ENCODE peak calls at places on chromosomes 11 and 22, in seven cellular contexts. One of them, this sample, is unnamed.

GRCh38 chr11:92166335-92166734 is 58.3 kb upstream of the FAT3 start:
- DNase-seq in cardiac muscle cell: no peak
- DNase-seq in neural crest cell: no peak
- DNase-seq in Calu3: no peak
- DNase-seq in fibroblast of pulmonary artery: no peak
- DNase-seq in endothelial cell of umbilical vein: no peak
- DNase-seq in AG09309: no peak
- DNase-seq in this sample: no peak

GRCh38 chr11:8765294-8765693 is 82.7 kb downstream of the RPL27A start:
- DNase-seq in cardiac muscle cell: no peak
- DNase-seq in neural crest cell: no peak
- DNase-seq in Calu3: no peak
- DNase-seq in fibroblast of pulmonary artery: peak
- DNase-seq in endothelial cell of umbilical vein: peak
- DNase-seq in AG09309: no peak
- DNase-seq in this sample: no peak

GRCh38 chr11:15166204-15166603 is 51.5 kb downstream of the INSC start:
- DNase-seq in cardiac muscle cell: no peak
- DNase-seq in neural crest cell: no peak
- DNase-seq in Calu3: no peak
- DNase-seq in fibroblast of pulmonary artery: no peak
- DNase-seq in endothelial cell of umbilical vein: no peak
- DNase-seq in AG09309: no peak
- DNase-seq in this sample: no peak

GRCh38 chr11:27356624-27357222 is 6.3 kb downstream of the CCDC34 start:
- DNase-seq in cardiac muscle cell: no peak
- DNase-seq in neural crest cell: no peak
- DNase-seq in Calu3: no peak
- DNase-seq in fibroblast of pulmonary artery: no peak
- DNase-seq in endothelial cell of umbilical vein: no peak
- DNase-seq in AG09309: no peak
- DNase-seq in this sample: no peak

GRCh38 chr11:88012456-88012855 is 162.8 kb downstream of the RAB38 start:
- DNase-seq in cardiac muscle cell: no peak
- DNase-seq in neural crest cell: no peak
- DNase-seq in Calu3: no peak
- DNase-seq in fibroblast of pulmonary artery: no peak
- DNase-seq in endothelial cell of umbilical vein: no peak
- DNase-seq in AG09309: no peak
- DNase-seq in this sample: no peak

GRCh38 chr11:74707602-74708510 is 23.4 kb downstream of the CHRDL2 start:
- DNase-seq in cardiac muscle cell: no peak
- DNase-seq in neural crest cell: no peak
- DNase-seq in Calu3: no peak
- DNase-seq in fibroblast of pulmonary artery: no peak
- DNase-seq in endothelial cell of umbilical vein: no peak
- DNase-seq in AG09309: no peak
- DNase-seq in this sample: no peak

GRCh38 chr11:27209562-27210005 is 153.4 kb downstream of the CCDC34 start:
- DNase-seq in cardiac muscle cell: peak
- DNase-seq in neural crest cell: no peak
- DNase-seq in Calu3: peak
- DNase-seq in fibroblast of pulmonary artery: peak
- DNase-seq in endothelial cell of umbilical vein: peak
- DNase-seq in AG09309: peak
- DNase-seq in this sample: no peak

GRCh38 chr11:74004694-74005615 is 3.9 kb downstream of the UCP3 start:
- DNase-seq in cardiac muscle cell: no peak
- DNase-seq in neural crest cell: no peak
- DNase-seq in Calu3: no peak
- DNase-seq in fibroblast of pulmonary artery: no peak
- DNase-seq in endothelial cell of umbilical vein: no peak
- DNase-seq in AG09309: no peak
- DNase-seq in this sample: no peak

GRCh38 chr22:28344893-28345292 is 334.7 kb downstream of the TTC28 start:
- DNase-seq in cardiac muscle cell: no peak
- DNase-seq in neural crest cell: no peak
- DNase-seq in Calu3: no peak
- DNase-seq in fibroblast of pulmonary artery: no peak
- DNase-seq in endothelial cell of umbilical vein: no peak
- DNase-seq in AG09309: no peak
- DNase-seq in this sample: peak

GRCh38 chr11:33684003-33684715 is 16.5 kb downstream of the C11orf91 start:
- DNase-seq in cardiac muscle cell: no peak
- DNase-seq in neural crest cell: no peak
- DNase-seq in Calu3: no peak
- DNase-seq in fibroblast of pulmonary artery: no peak
- DNase-seq in endothelial cell of umbilical vein: no peak
- DNase-seq in AG09309: no peak
- DNase-seq in this sample: no peak

GRCh38 chr11:61811831-61812230 is 5.0 kb downstream of the FADS1 start:
- DNase-seq in cardiac muscle cell: no peak
- DNase-seq in neural crest cell: no peak
- DNase-seq in Calu3: no peak
- DNase-seq in fibroblast of pulmonary artery: no peak
- DNase-seq in endothelial cell of umbilical vein: no peak
- DNase-seq in AG09309: no peak
- DNase-seq in this sample: no peak

GRCh38 chr11:112348480-112349029 is 87.9 kb upstream of the PLET1 start:
- DNase-seq in cardiac muscle cell: no peak
- DNase-seq in neural crest cell: no peak
- DNase-seq in Calu3: no peak
- DNase-seq in fibroblast of pulmonary artery: no peak
- DNase-seq in endothelial cell of umbilical vein: no peak
- DNase-seq in AG09309: no peak
- DNase-seq in this sample: no peak

GRCh38 chr11:77042111-77042726 is 8.0 kb downstream of the B3GNT6 start:
- DNase-seq in cardiac muscle cell: no peak
- DNase-seq in neural crest cell: no peak
- DNase-seq in Calu3: no peak
- DNase-seq in fibroblast of pulmonary artery: no peak
- DNase-seq in endothelial cell of umbilical vein: no peak
- DNase-seq in AG09309: no peak
- DNase-seq in this sample: no peak

GRCh38 chr11:68835749-68836148 is 6.0 kb downstream of the CPT1A start:
- DNase-seq in cardiac muscle cell: no peak
- DNase-seq in neural crest cell: no peak
- DNase-seq in Calu3: no peak
- DNase-seq in fibroblast of pulmonary artery: no peak
- DNase-seq in endothelial cell of umbilical vein: no peak
- DNase-seq in AG09309: no peak
- DNase-seq in this sample: no peak

GRCh38 chr22:29623553-29624169 is 20.2 kb downstream of the NF2 start:
- DNase-seq in cardiac muscle cell: no peak
- DNase-seq in neural crest cell: no peak
- DNase-seq in Calu3: no peak
- DNase-seq in fibroblast of pulmonary artery: no peak
- DNase-seq in endothelial cell of umbilical vein: peak
- DNase-seq in AG09309: no peak
- DNase-seq in this sample: no peak

GRCh38 chr22:49334589-49334873 is 493.1 kb downstream of the BRD1 start:
- DNase-seq in cardiac muscle cell: no peak
- DNase-seq in neural crest cell: no peak
- DNase-seq in Calu3: no peak
- DNase-seq in fibroblast of pulmonary artery: no peak
- DNase-seq in endothelial cell of umbilical vein: no peak
- DNase-seq in AG09309: no peak
- DNase-seq in this sample: no peak

GRCh38 chr11:110835103-110835502 is 122.9 kb upstream of the ARHGAP20 start:
- DNase-seq in cardiac muscle cell: no peak
- DNase-seq in neural crest cell: no peak
- DNase-seq in Calu3: no peak
- DNase-seq in fibroblast of pulmonary artery: no peak
- DNase-seq in endothelial cell of umbilical vein: no peak
- DNase-seq in AG09309: no peak
- DNase-seq in this sample: no peak

GRCh38 chr22:30116362-30117117 is 36.3 kb downstream of the HORMAD2 start:
- DNase-seq in cardiac muscle cell: no peak
- DNase-seq in neural crest cell: no peak
- DNase-seq in Calu3: no peak
- DNase-seq in fibroblast of pulmonary artery: peak
- DNase-seq in endothelial cell of umbilical vein: no peak
- DNase-seq in AG09309: peak
- DNase-seq in this sample: no peak

GRCh38 chr11:125170001-125170405 is 5.5 kb downstream of the PKNOX2 start:
- DNase-seq in cardiac muscle cell: no peak
- DNase-seq in neural crest cell: no peak
- DNase-seq in Calu3: no peak
- DNase-seq in fibroblast of pulmonary artery: peak
- DNase-seq in endothelial cell of umbilical vein: no peak
- DNase-seq in AG09309: no peak
- DNase-seq in this sample: no peak

DNA sequence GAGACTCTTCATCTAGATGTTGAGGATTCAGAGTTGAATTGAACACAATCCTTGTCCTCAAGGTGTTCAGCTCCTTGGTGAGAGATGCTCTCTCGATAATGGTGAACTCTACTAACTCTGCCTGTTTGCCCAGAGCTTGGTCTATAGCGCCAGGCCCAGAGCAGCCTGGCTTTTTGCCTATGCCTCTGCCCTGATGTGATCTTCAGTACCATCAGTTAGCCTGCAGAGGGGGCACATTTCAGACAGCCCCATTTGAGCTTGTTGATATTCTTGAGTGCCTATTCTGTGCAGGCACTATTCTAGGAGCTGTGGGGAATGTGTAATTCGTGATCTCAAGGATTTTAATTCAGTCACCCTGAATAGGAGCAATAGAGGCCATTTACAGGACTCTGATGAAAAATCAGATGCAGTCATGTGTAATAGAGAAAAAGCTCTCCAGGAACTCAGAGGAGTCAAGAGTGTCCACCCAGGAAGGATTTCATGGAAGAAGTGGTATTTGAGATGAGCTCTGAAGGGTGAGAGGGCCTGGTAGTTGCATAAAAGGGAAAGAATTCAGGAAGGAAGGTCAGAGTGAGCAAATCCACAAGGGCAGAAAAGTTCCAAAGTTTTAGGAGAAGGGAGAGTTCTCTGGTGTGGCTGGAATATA is 19.3 kb downstream of the GTPBP1 start:
- DNase-seq in cardiac muscle cell: peak
- DNase-seq in neural crest cell: no peak
- DNase-seq in Calu3: peak
- DNase-seq in fibroblast of pulmonary artery: peak
- DNase-seq in endothelial cell of umbilical vein: peak
- DNase-seq in AG09309: no peak
- DNase-seq in this sample: no peak
- TF ChIP-seq CTCF in cardiac muscle cell: peak
- TF ChIP-seq CTCF in neural crest cell: peak
- TF ChIP-seq CTCF in Calu3: peak
- TF ChIP-seq CTCF in fibroblast of pulmonary artery: peak
- TF ChIP-seq CTCF in endothelial cell of umbilical vein: peak
- TF ChIP-seq CTCF in AG09309: peak
- TF ChIP-seq CTCF in this sample: peak

DNA sequence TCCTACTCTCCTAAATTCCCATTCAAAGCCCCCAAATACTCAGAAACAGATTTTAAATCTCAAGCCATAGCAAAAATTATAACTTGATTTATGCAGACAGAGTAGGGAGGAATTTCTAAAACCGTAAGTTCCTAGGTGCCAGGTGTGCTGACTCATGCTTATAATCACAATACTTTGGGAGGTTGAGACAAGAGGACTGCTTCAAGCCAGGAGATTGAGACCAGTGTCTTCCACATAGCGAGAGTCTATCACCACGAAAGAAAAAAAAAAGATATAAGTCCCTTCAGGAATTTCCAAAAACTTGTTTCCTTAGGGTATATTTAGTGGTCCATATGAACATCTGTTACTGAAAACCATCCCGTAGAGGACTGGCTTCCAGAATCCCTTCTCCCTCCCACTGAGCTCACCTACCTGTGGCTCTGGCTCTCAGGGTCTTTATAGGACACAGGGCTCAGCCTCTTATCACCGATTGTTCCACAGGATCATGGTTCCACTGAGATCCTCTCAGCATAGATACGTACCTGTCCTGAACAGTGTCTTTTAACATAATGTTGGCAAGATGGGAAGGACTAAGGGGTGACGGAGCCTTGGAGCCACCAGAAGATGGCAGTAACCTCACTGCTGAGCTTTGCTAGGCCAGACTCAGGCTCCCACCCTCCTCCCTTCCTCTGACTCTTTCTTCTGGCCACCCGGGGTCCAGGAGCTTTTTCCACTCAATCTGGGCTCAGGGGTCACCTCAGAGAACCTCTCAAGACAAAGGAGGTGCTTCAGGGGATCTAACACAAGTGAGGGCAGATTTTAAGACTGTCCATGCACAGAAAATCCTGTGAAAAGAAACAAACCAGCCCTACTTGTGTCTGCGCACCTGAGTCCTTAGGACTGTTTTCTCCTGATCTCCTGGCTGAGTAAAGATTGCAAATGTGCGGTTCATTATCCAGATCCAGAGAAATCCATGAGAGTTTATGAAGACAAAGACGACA is 117.5 kb upstream of the TOP3B start:
- DNase-seq in cardiac muscle cell: no peak
- DNase-seq in neural crest cell: no peak
- DNase-seq in Calu3: no peak
- DNase-seq in fibroblast of pulmonary artery: peak
- DNase-seq in endothelial cell of umbilical vein: no peak
- DNase-seq in AG09309: no peak
- DNase-seq in this sample: no peak
- TF ChIP-seq CTCF in cardiac muscle cell: peak
- TF ChIP-seq CTCF in neural crest cell: peak
- TF ChIP-seq CTCF in Calu3: no peak
- TF ChIP-seq CTCF in fibroblast of pulmonary artery: peak
- TF ChIP-seq CTCF in endothelial cell of umbilical vein: peak
- TF ChIP-seq CTCF in AG09309: peak
- TF ChIP-seq CTCF in this sample: peak

DNA sequence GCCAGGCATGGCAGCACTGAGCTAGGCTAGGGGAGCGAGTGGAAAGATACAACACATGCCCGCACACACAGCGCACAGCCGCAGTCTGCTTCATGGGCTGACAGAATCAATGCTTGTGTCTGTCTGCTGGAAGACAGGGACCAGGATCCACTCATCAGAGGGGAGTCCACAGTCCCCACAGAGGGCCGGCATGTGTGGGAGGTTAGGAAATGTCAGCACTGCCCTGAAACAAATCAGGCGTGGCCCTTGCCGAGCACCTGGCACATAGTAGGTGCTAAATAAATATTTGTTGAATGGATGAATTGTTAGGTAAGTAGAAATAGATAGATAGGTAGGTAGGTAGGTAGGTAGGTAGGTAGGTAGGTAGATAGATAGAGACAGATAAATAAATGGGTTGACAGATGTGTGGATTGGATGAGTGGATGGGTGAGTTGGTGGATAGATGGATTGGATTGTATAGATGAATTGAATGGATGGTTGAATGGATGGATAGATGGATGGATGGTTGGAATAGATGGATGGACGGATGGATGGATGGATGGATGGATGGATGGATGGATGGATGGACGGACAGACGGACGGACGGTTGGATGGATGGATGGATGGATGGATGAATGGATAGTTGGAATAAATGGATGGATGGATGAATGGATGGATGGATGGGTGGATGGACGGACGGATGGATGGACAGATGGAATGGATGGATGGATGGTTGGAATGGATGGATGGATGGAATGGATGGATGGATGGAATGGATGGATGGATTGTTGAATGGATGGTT is 3.3 kb downstream of the SLC22A12 start:
- DNase-seq in cardiac muscle cell: no peak
- DNase-seq in neural crest cell: no peak
- DNase-seq in Calu3: no peak
- DNase-seq in fibroblast of pulmonary artery: no peak
- DNase-seq in endothelial cell of umbilical vein: no peak
- DNase-seq in AG09309: no peak
- DNase-seq in this sample: no peak
- TF ChIP-seq CTCF in cardiac muscle cell: no peak
- TF ChIP-seq CTCF in neural crest cell: no peak
- TF ChIP-seq CTCF in Calu3: no peak
- TF ChIP-seq CTCF in fibroblast of pulmonary artery: no peak
- TF ChIP-seq CTCF in endothelial cell of umbilical vein: no peak
- TF ChIP-seq CTCF in AG09309: no peak
- TF ChIP-seq CTCF in this sample: no peak

GRCh38 chr11:134276396-134277175 is 407 bp downstream of the GLB1L3 start:
- DNase-seq in cardiac muscle cell: no peak
- DNase-seq in neural crest cell: no peak
- DNase-seq in Calu3: no peak
- DNase-seq in fibroblast of pulmonary artery: no peak
- DNase-seq in endothelial cell of umbilical vein: no peak
- DNase-seq in AG09309: no peak
- DNase-seq in this sample: no peak
- TF ChIP-seq CTCF in cardiac muscle cell: no peak
- TF ChIP-seq CTCF in neural crest cell: peak
- TF ChIP-seq CTCF in Calu3: no peak
- TF ChIP-seq CTCF in fibroblast of pulmonary artery: no peak
- TF ChIP-seq CTCF in endothelial cell of umbilical vein: no peak
- TF ChIP-seq CTCF in AG09309: no peak
- TF ChIP-seq CTCF in this sample: no peak

This sample was measured in AG09319.